ENCODE peak calls at places on chromosome 17, in seven cellular contexts. One of them, this sample, is unnamed.

GRCh38 chr17:48153711-48154642 is 46.4 kb downstream of the SNX11 start:
- DNase-seq in IMR-90: peak
- DNase-seq in esophagus squamous epithelium: no peak
- DNase-seq in AG10803: peak
- DNase-seq in PC-9: peak
- DNase-seq in fibroblast of mammary gland: peak
- DNase-seq in left ventricle myocardium inferior: no peak
- DNase-seq in this sample: no peak

GRCh38 chr17:77779711-77780539 is 178.6 kb upstream of the TNRC6C start:
- DNase-seq in IMR-90: no peak
- DNase-seq in esophagus squamous epithelium: no peak
- DNase-seq in AG10803: peak
- DNase-seq in PC-9: no peak
- DNase-seq in fibroblast of mammary gland: no peak
- DNase-seq in left ventricle myocardium inferior: peak
- DNase-seq in this sample: no peak

GRCh38 chr17:82864721-82865240 is 25.0 kb upstream of the ZNF750 start:
- DNase-seq in IMR-90: no peak
- DNase-seq in esophagus squamous epithelium: no peak
- DNase-seq in AG10803: no peak
- DNase-seq in PC-9: no peak
- DNase-seq in fibroblast of mammary gland: no peak
- DNase-seq in left ventricle myocardium inferior: no peak
- DNase-seq in this sample: no peak

GRCh38 chr17:63679214-63679613 is 20.7 kb downstream of the LIMD2 start:
- DNase-seq in IMR-90: no peak
- DNase-seq in esophagus squamous epithelium: no peak
- DNase-seq in AG10803: no peak
- DNase-seq in PC-9: peak
- DNase-seq in fibroblast of mammary gland: no peak
- DNase-seq in left ventricle myocardium inferior: no peak
- DNase-seq in this sample: no peak

GRCh38 chr17:80678621-80679020 is 134.0 kb downstream of the RPTOR start:
- DNase-seq in IMR-90: peak
- DNase-seq in esophagus squamous epithelium: no peak
- DNase-seq in AG10803: peak
- DNase-seq in PC-9: no peak
- DNase-seq in fibroblast of mammary gland: peak
- DNase-seq in left ventricle myocardium inferior: no peak
- DNase-seq in this sample: no peak

GRCh38 chr17:38507436-38507835 is 79.2 kb downstream of the ARHGAP23 start:
- DNase-seq in IMR-90: no peak
- DNase-seq in esophagus squamous epithelium: no peak
- DNase-seq in AG10803: no peak
- DNase-seq in PC-9: no peak
- DNase-seq in fibroblast of mammary gland: peak
- DNase-seq in left ventricle myocardium inferior: no peak
- DNase-seq in this sample: no peak

GRCh38 chr17:76888661-76889060 is 20.5 kb downstream of the MGAT5B start:
- DNase-seq in IMR-90: no peak
- DNase-seq in esophagus squamous epithelium: no peak
- DNase-seq in AG10803: no peak
- DNase-seq in PC-9: no peak
- DNase-seq in fibroblast of mammary gland: no peak
- DNase-seq in left ventricle myocardium inferior: no peak
- DNase-seq in this sample: no peak

GRCh38 chr17:13002761-13003453 is 14.9 kb downstream of the ELAC2 start:
- DNase-seq in IMR-90: peak
- DNase-seq in esophagus squamous epithelium: no peak
- DNase-seq in AG10803: peak
- DNase-seq in PC-9: no peak
- DNase-seq in fibroblast of mammary gland: peak
- DNase-seq in left ventricle myocardium inferior: peak
- DNase-seq in this sample: peak

GRCh38 chr17:77018504-77018903 is 122.3 kb upstream of the SEC14L1 start:
- DNase-seq in IMR-90: no peak
- DNase-seq in esophagus squamous epithelium: no peak
- DNase-seq in AG10803: no peak
- DNase-seq in PC-9: no peak
- DNase-seq in fibroblast of mammary gland: no peak
- DNase-seq in left ventricle myocardium inferior: no peak
- DNase-seq in this sample: no peak

GRCh38 chr17:1649116-1649843 is 386 bp downstream of the RILP start:
- DNase-seq in IMR-90: peak
- DNase-seq in esophagus squamous epithelium: no peak
- DNase-seq in AG10803: peak
- DNase-seq in PC-9: peak
- DNase-seq in fibroblast of mammary gland: peak
- DNase-seq in left ventricle myocardium inferior: peak
- DNase-seq in this sample: no peak
- TF ChIP-seq CTCF in IMR-90: no peak
- TF ChIP-seq CTCF in esophagus squamous epithelium: no peak
- TF ChIP-seq CTCF in AG10803: no peak
- TF ChIP-seq CTCF in PC-9: no peak
- TF ChIP-seq CTCF in fibroblast of mammary gland: no peak
- TF ChIP-seq CTCF in left ventricle myocardium inferior: no peak
- TF ChIP-seq CTCF in this sample: no peak

DNA sequence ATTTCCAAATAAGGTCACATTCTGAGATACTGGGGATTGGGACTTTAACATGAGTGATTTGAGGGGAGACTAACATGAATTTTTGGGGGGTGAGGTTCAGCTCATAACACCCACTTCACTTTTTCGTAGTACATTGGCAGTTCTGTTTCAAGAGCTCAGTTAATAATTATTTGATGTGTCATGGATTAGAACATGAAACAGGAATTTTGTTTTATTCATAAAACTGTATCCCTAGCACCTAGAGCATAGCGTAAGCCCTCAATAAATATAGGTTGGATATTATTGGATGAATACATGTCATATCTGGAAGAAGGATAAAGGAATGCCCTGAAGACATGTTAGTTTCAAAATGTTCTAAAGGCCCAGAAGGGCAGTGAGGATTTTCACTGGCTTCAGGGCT is 119.8 kb downstream of the PRKCA start:
- DNase-seq in IMR-90: peak
- DNase-seq in esophagus squamous epithelium: no peak
- DNase-seq in AG10803: peak
- DNase-seq in PC-9: no peak
- DNase-seq in fibroblast of mammary gland: no peak
- DNase-seq in left ventricle myocardium inferior: no peak
- DNase-seq in this sample: no peak
- H3K4me3 ChIP-seq in IMR-90: no peak
- H3K4me3 ChIP-seq in esophagus squamous epithelium: no peak
- H3K4me3 ChIP-seq in AG10803: no peak
- H3K4me3 ChIP-seq in PC-9: no peak
- H3K4me3 ChIP-seq in fibroblast of mammary gland: no peak
- H3K4me3 ChIP-seq in left ventricle myocardium inferior: no peak
- H3K4me3 ChIP-seq in this sample: no peak

GRCh38 chr17:66906321-66907278 is 57.9 kb upstream of the CACNG4 start:
- DNase-seq in IMR-90: peak
- DNase-seq in esophagus squamous epithelium: no peak
- DNase-seq in AG10803: peak
- DNase-seq in PC-9: peak
- DNase-seq in fibroblast of mammary gland: peak
- DNase-seq in left ventricle myocardium inferior: peak
- DNase-seq in this sample: peak
- TF ChIP-seq CTCF in IMR-90: peak
- TF ChIP-seq CTCF in esophagus squamous epithelium: peak
- TF ChIP-seq CTCF in AG10803: peak
- TF ChIP-seq CTCF in PC-9: peak
- TF ChIP-seq CTCF in fibroblast of mammary gland: peak
- TF ChIP-seq CTCF in left ventricle myocardium inferior: peak
- TF ChIP-seq CTCF in this sample: peak

GRCh38 chr17:78958556-78959191 is 21.0 kb downstream of the LGALS3BP start:
- DNase-seq in IMR-90: no peak
- DNase-seq in esophagus squamous epithelium: no peak
- DNase-seq in AG10803: no peak
- DNase-seq in PC-9: peak
- DNase-seq in fibroblast of mammary gland: no peak
- DNase-seq in left ventricle myocardium inferior: no peak
- DNase-seq in this sample: no peak
- H3K4me3 ChIP-seq in IMR-90: no peak
- H3K4me3 ChIP-seq in esophagus squamous epithelium: no peak
- H3K4me3 ChIP-seq in AG10803: no peak
- H3K4me3 ChIP-seq in PC-9: no peak
- H3K4me3 ChIP-seq in fibroblast of mammary gland: no peak
- H3K4me3 ChIP-seq in left ventricle myocardium inferior: no peak
- H3K4me3 ChIP-seq in this sample: no peak

GRCh38 chr17:61005358-61005757 is 327.7 kb downstream of the BCAS3 start:
- DNase-seq in IMR-90: no peak
- DNase-seq in esophagus squamous epithelium: no peak
- DNase-seq in AG10803: no peak
- DNase-seq in PC-9: no peak
- DNase-seq in fibroblast of mammary gland: no peak
- DNase-seq in left ventricle myocardium inferior: no peak
- DNase-seq in this sample: no peak

GRCh38 chr17:61007980-61008379 is 330.3 kb downstream of the BCAS3 start:
- DNase-seq in IMR-90: no peak
- DNase-seq in esophagus squamous epithelium: no peak
- DNase-seq in AG10803: no peak
- DNase-seq in PC-9: no peak
- DNase-seq in fibroblast of mammary gland: peak
- DNase-seq in left ventricle myocardium inferior: no peak
- DNase-seq in this sample: no peak

GRCh38 chr17:61000911-61001310 is 323.3 kb downstream of the BCAS3 start:
- DNase-seq in IMR-90: peak
- DNase-seq in esophagus squamous epithelium: no peak
- DNase-seq in AG10803: peak
- DNase-seq in PC-9: no peak
- DNase-seq in fibroblast of mammary gland: peak
- DNase-seq in left ventricle myocardium inferior: no peak
- DNase-seq in this sample: peak

GRCh38 chr17:61002316-61002736 is 324.7 kb downstream of the BCAS3 start:
- DNase-seq in IMR-90: peak
- DNase-seq in esophagus squamous epithelium: no peak
- DNase-seq in AG10803: peak
- DNase-seq in PC-9: no peak
- DNase-seq in fibroblast of mammary gland: peak
- DNase-seq in left ventricle myocardium inferior: no peak
- DNase-seq in this sample: peak
- TF ChIP-seq CTCF in IMR-90: peak
- TF ChIP-seq CTCF in esophagus squamous epithelium: peak
- TF ChIP-seq CTCF in AG10803: peak
- TF ChIP-seq CTCF in PC-9: peak
- TF ChIP-seq CTCF in fibroblast of mammary gland: peak
- TF ChIP-seq CTCF in left ventricle myocardium inferior: peak
- TF ChIP-seq CTCF in this sample: peak

GRCh38 chr17:55264640-55265298 is at the start of gene HLF:
- DNase-seq in IMR-90: peak
- DNase-seq in esophagus squamous epithelium: no peak
- DNase-seq in AG10803: peak
- DNase-seq in PC-9: no peak
- DNase-seq in fibroblast of mammary gland: peak
- DNase-seq in left ventricle myocardium inferior: peak
- DNase-seq in this sample: no peak

GRCh38 chr17:55264273-55264639 is 504 bp upstream of the HLF start:
- DNase-seq in IMR-90: no peak
- DNase-seq in esophagus squamous epithelium: no peak
- DNase-seq in AG10803: no peak
- DNase-seq in PC-9: no peak
- DNase-seq in fibroblast of mammary gland: no peak
- DNase-seq in left ventricle myocardium inferior: no peak
- DNase-seq in this sample: no peak

GRCh38 chr17:55261311-55261710 is 3.4 kb upstream of the HLF start:
- DNase-seq in IMR-90: no peak
- DNase-seq in esophagus squamous epithelium: no peak
- DNase-seq in AG10803: no peak
- DNase-seq in PC-9: no peak
- DNase-seq in fibroblast of mammary gland: no peak
- DNase-seq in left ventricle myocardium inferior: no peak
- DNase-seq in this sample: no peak

GRCh38 chr17:55265434-55266021 is 768 bp downstream of the HLF start:
- DNase-seq in IMR-90: no peak
- DNase-seq in esophagus squamous epithelium: no peak
- DNase-seq in AG10803: no peak
- DNase-seq in PC-9: no peak
- DNase-seq in fibroblast of mammary gland: no peak
- DNase-seq in left ventricle myocardium inferior: no peak
- DNase-seq in this sample: no peak

DNA sequence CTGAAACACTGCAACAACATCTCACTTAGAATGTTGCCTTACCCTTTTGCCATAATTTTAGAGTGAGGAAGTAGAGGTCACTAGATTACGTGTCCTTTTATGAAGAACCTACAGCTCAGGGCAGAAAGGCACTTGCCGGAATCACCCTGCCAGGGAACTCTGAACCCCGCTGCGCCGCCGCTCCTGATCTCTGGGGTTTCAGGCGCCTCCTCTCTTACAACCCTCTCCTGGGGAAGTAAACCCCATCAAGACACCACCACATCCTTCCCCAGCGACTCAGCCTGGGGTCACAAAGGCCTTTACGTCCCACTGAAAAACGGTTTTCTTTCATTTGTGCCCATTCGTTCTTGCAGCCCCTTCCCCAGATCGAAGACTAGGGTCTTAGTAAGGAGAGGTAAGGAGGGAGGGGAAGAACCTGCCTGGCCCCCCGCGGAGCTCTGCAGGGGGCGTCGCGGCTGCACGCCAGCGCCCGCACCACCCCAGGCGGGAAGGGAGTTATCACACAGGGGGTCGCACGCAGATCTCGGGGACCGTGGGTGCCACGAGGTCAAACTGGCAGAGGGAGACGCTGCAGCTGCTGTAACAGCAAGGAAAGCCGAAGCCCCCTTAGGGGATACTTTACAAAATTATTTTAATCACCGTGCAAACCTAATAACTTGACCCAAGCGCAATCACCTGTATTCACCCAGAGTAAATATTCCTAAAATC is 1.0 kb upstream of the HLF start:
- DNase-seq in IMR-90: no peak
- DNase-seq in esophagus squamous epithelium: no peak
- DNase-seq in AG10803: no peak
- DNase-seq in PC-9: no peak
- DNase-seq in fibroblast of mammary gland: no peak
- DNase-seq in left ventricle myocardium inferior: no peak
- DNase-seq in this sample: no peak
- H3K4me3 ChIP-seq in IMR-90: no peak
- H3K4me3 ChIP-seq in esophagus squamous epithelium: peak
- H3K4me3 ChIP-seq in AG10803: no peak
- H3K4me3 ChIP-seq in PC-9: no peak
- H3K4me3 ChIP-seq in fibroblast of mammary gland: no peak
- H3K4me3 ChIP-seq in left ventricle myocardium inferior: peak
- H3K4me3 ChIP-seq in this sample: no peak

GRCh38 chr17:36544049-36544319 is 735 bp upstream of the GGNBP2 start:
- DNase-seq in IMR-90: peak
- DNase-seq in esophagus squamous epithelium: no peak
- DNase-seq in AG10803: peak
- DNase-seq in PC-9: peak
- DNase-seq in fibroblast of mammary gland: peak
- DNase-seq in left ventricle myocardium inferior: peak
- DNase-seq in this sample: no peak
- TF ChIP-seq CTCF in IMR-90: peak
- TF ChIP-seq CTCF in esophagus squamous epithelium: no peak
- TF ChIP-seq CTCF in AG10803: peak
- TF ChIP-seq CTCF in PC-9: no peak
- TF ChIP-seq CTCF in fibroblast of mammary gland: peak
- TF ChIP-seq CTCF in left ventricle myocardium inferior: peak
- TF ChIP-seq CTCF in this sample: no peak